ENCODE peak calls at places on chromosomes 7 and 10, in eight cellular contexts. G is small intestine; J is mesenteric fat pad; Q is heart right ventricle; U is body of pancreas; C is iPS-NIHi11; A is stimulated activated CD4-positive, alpha-beta T cell treated with anti-CD3 and anti-CD28 coated beads, Interleukin-4, amount 100 ng/mL, for 4 hours; X is anterior cingulate cortex. H is an unnamed sample.

GRCh38 chr7:154744226-154744860 is 258.6 kb downstream of the PAXIP1 start:
- DNase-seq in G (peak), J (no peak), Q (no peak), U (peak), C (peak), A (no peak), X (peak), H (no peak)

GRCh38 chr7:157693521-157694388 is 357.0 kb downstream of the DNAJB6 start:
- DNase-seq in G (no peak), J (peak), Q (no peak), U (no peak), C (no peak), A (no peak), X (no peak), H (no peak)

GRCh38 chr7:92837214-92837749 is 909 bp upstream of the CDK6 start:
- DNase-seq in G (no peak), J (no peak), Q (no peak), U (no peak), C (no peak), A (no peak), X (no peak), H (no peak)

GRCh38 chr7:35754741-35755140 is 46.1 kb upstream of the SEPTIN7 start:
- DNase-seq in G (no peak), J (no peak), Q (no peak), U (no peak), C (no peak), A (no peak), X (no peak), H (no peak)

GRCh38 chr7:80722596-80723141 is 84.2 kb downstream of the CD36 start:
- DNase-seq in G (peak), J (no peak), Q (no peak), U (peak), C (peak), A (no peak), X (no peak), H (no peak)

GRCh38 chr7:19079066-19079465 is 38.4 kb downstream of the TWIST1 start:
- DNase-seq in G (no peak), J (no peak), Q (no peak), U (no peak), C (no peak), A (no peak), X (no peak), H (no peak)

GRCh38 chr7:112547916-112548315 is 67.1 kb downstream of the LSMEM1 start:
- DNase-seq in G (no peak), J (no peak), Q (no peak), U (no peak), C (no peak), A (no peak), X (no peak), H (no peak)

GRCh38 chr10:70978181-70978580 is 89.8 kb upstream of the PCBD1 start:
- DNase-seq in G (no peak), J (no peak), Q (no peak), U (no peak), C (no peak), A (no peak), X (no peak), H (no peak)

GRCh38 chr7:99422091-99422624 is 13.4 kb downstream of the BUD31 start:
- DNase-seq in G (no peak), J (no peak), Q (no peak), U (no peak), C (no peak), A (no peak), X (no peak), H (no peak)

GRCh38 chr10:51672039-51672535 is 27.3 kb downstream of the CSTF2T start:
- DNase-seq in G (no peak), J (no peak), Q (no peak), U (no peak), C (no peak), A (no peak), X (no peak), H (no peak)

GRCh38 chr7:155011081-155011480 is 8.2 kb upstream of the PAXIP1 start:
- DNase-seq in G (no peak), J (no peak), Q (no peak), U (no peak), C (no peak), A (no peak), X (no peak), H (no peak)

GRCh38 chr7:76236226-76236625 is 34.5 kb downstream of the SRRM3 start:
- DNase-seq in G (no peak), J (no peak), Q (no peak), U (no peak), C (no peak), A (no peak), X (no peak), H (no peak)

GRCh38 chr7:150949971-150950491 is 28.1 kb downstream of the KCNH2 start:
- DNase-seq in G (no peak), J (peak), Q (no peak), U (no peak), C (no peak), A (no peak), X (no peak), H (no peak)

GRCh38 chr10:9253121-9253520 is 1198.6 kb downstream of the GATA3 start:
- DNase-seq in G (no peak), J (no peak), Q (no peak), U (no peak), C (no peak), A (no peak), X (no peak), H (no peak)

GRCh38 chr7:134548877-134549276 is at the start of gene AKR1B15:
- DNase-seq in G (no peak), J (no peak), Q (no peak), U (no peak), C (no peak), A (no peak), X (no peak), H (no peak)

GRCh38 chr10:78515037-78515872 is 481.6 kb downstream of the RPS24 start:
- DNase-seq in G (no peak), J (peak), Q (no peak), U (no peak), C (no peak), A (no peak), X (peak), H (no peak)

GRCh38 chr10:78331391-78331922 is 297.8 kb downstream of the RPS24 start:
- DNase-seq in G (no peak), J (peak), Q (no peak), U (no peak), C (no peak), A (no peak), X (peak), H (no peak)

GRCh38 chr10:92124524-92125168 is 166.2 kb downstream of the CPEB3 start:
- DNase-seq in G (no peak), J (no peak), Q (peak), U (peak), C (peak), A (no peak), X (no peak), H (no peak)

GRCh38 chr7:102101111-102101551 is 185.5 kb upstream of the SH2B2 start:
- DNase-seq in G (no peak), J (no peak), Q (no peak), U (no peak), C (no peak), A (no peak), X (no peak), H (no peak)

GRCh38 chr10:14748471-14748870 is 26.2 kb downstream of the FAM107B start:
- DNase-seq in G (peak), J (no peak), Q (peak), U (peak), C (no peak), A (no peak), X (no peak), H (no peak)

GRCh38 chr7:158442260-158442659 is 145.4 kb downstream of the PTPRN2 start:
- DNase-seq in G (no peak), J (no peak), Q (no peak), U (no peak), C (no peak), A (no peak), X (no peak), H (no peak)

GRCh38 chr7:141860207-141860606 is 18.9 kb upstream of the PRSS37 start:
- DNase-seq in G (no peak), J (no peak), Q (no peak), U (no peak), C (no peak), A (no peak), X (no peak), H (no peak)

GRCh38 chr7:116628971-116629586 is 42.9 kb upstream of the MET start:
- DNase-seq in G (peak), J (no peak), Q (peak), U (peak), C (no peak), A (no peak), X (no peak), H (no peak)

GRCh38 chr10:35214607-35215020 is 88.0 kb downstream of the CREM start:
- DNase-seq in G (no peak), J (no peak), Q (no peak), U (no peak), C (no peak), A (no peak), X (no peak), H (no peak)

GRCh38 chr7:38448076-38448475 is 174.6 kb upstream of the TARP start:
- DNase-seq in G (no peak), J (no peak), Q (no peak), U (no peak), C (no peak), A (no peak), X (no peak), H (no peak)

GRCh38 chr10:78727728-78728127 is 341.0 kb upstream of the ZMIZ1 start:
- DNase-seq in G (no peak), J (no peak), Q (peak), U (no peak), C (no peak), A (no peak), X (no peak), H (no peak)

GRCh38 chr10:88991161-88991899 is 732 bp downstream of the FAS start:
- DNase-seq in G (peak), J (peak), Q (peak), U (peak), C (peak), A (peak), X (peak), H (peak)

GRCh38 chr7:130560972-130561371 is 69.1 kb downstream of the MEST start:
- DNase-seq in G (peak), J (no peak), Q (no peak), U (peak), C (peak), A (no peak), X (no peak), H (no peak)

GRCh38 chr10:50407077-50407801 is 155.9 kb upstream of the ASAH2 start:
- DNase-seq in G (no peak), J (no peak), Q (no peak), U (no peak), C (peak), A (no peak), X (no peak), H (no peak)

GRCh38 chr7:73308074-73308664 is 457 bp downstream of the NSUN5 start:
- DNase-seq in G (peak), J (no peak), Q (no peak), U (no peak), C (peak), A (no peak), X (no peak), H (no peak)

H was measured in activated T-helper 9 cell treated with anti-CD3 and anti-CD28 coated beads, Interleukin-2, amount 50 U/mL, for 16 hours.